ENCODE peak calls at places on chromosome 13, in ten cellular contexts. N is cardiac fibroblast; L is fibroblast of the aortic adventitia; Y is CD4-positive, CD25-positive, alpha-beta regulatory T cell; T is tibial nerve; K is CD8-positive, alpha-beta T cell; Z is Caco-2; E is HFF-Myc; P is dorsolateral prefrontal cortex; X is thoracic aorta. U is an unnamed sample.

GRCh38 chr13:104961246-104961645 is 1574.2 kb downstream of the EFNB2 start:
- DNase-seq in K (no peak), P (no peak), T (no peak), N (no peak), E (no peak), L (no peak), Z (no peak), X (no peak), Y (no peak), U (no peak)

GRCh38 chr13:77537302-77537919 is 1.9 kb downstream of the SCEL start:
- DNase-seq in P (no peak), L (no peak), X (no peak), E (no peak), T (no peak), N (no peak), Z (no peak), Y (no peak), K (no peak), U (no peak)

GRCh38 chr13:44622259-44622658 is 46.1 kb upstream of the TSC22D1 start:
- DNase-seq in P (no peak), T (no peak), E (no peak), X (no peak), Y (no peak), L (peak), Z (no peak), K (no peak), N (peak), U (no peak)

GRCh38 chr13:40346592-40346991 is 319.8 kb downstream of the FOXO1 start:
- DNase-seq in Z (no peak), T (no peak), L (no peak), Y (no peak), E (no peak), K (no peak), P (no peak), X (no peak), N (no peak), U (no peak)

GRCh38 chr13:50222569-50223332 is 207.5 kb downstream of the KCNRG start:
- DNase-seq in E (peak), K (no peak), N (peak), X (peak), L (peak), Y (no peak), Z (peak), P (no peak), T (peak), U (no peak)

GRCh38 chr13:32837307-32837972 is 178.8 kb upstream of the KL start:
- DNase-seq in E (no peak), L (no peak), N (no peak), P (no peak), X (no peak), T (no peak), K (no peak), Y (no peak), Z (no peak), U (no peak)

GRCh38 chr13:94195715-94196114 is 283.8 kb downstream of the DCT start:
- DNase-seq in Z (no peak), E (peak), K (no peak), N (peak), L (peak), T (no peak), X (no peak), Y (no peak), P (no peak), U (no peak)

GRCh38 chr13:78736142-78736541 is 77.2 kb upstream of the OBI1 start:
- DNase-seq in Z (no peak), P (no peak), X (no peak), L (peak), T (no peak), N (peak), Y (no peak), E (no peak), K (no peak), U (no peak)

GRCh38 chr13:43206858-43207257 is 183.5 kb downstream of the DNAJC15 start:
- DNase-seq in Y (no peak), P (no peak), L (peak), K (no peak), X (no peak), T (no peak), E (no peak), Z (no peak), N (no peak), U (no peak)

GRCh38 chr13:94703271-94703670 is 9.1 kb downstream of the SOX21 start:
- DNase-seq in K (no peak), Z (no peak), E (no peak), T (no peak), L (no peak), Y (no peak), P (no peak), N (no peak), X (no peak), U (no peak)

GRCh38 chr13:61286148-61286745 is 129.4 kb downstream of the PCDH20 start:
- DNase-seq in K (no peak), X (no peak), Y (no peak), L (no peak), T (no peak), Z (peak), P (no peak), E (no peak), N (no peak), U (peak)

GRCh38 chr13:80036845-80037504 is 304.0 kb downstream of the SPRY2 start:
- DNase-seq in Z (no peak), P (no peak), X (no peak), L (no peak), N (no peak), K (no peak), E (no peak), T (no peak), Y (no peak), U (no peak)

GRCh38 chr13:35851238-35851814 is 279.9 kb downstream of the DCLK1 start:
- DNase-seq in Y (no peak), E (no peak), L (no peak), Z (no peak), N (no peak), K (no peak), P (no peak), X (no peak), T (no peak), U (no peak)

GRCh38 chr13:83450586-83450985 is 431.7 kb downstream of the SLITRK1 start:
- DNase-seq in E (no peak), P (no peak), L (peak), K (no peak), Z (no peak), N (peak), Y (no peak), X (no peak), T (no peak), U (no peak)

GRCh38 chr13:80824231-80824630 is 483.3 kb upstream of the SPRY2 start:
- DNase-seq in E (no peak), X (no peak), L (peak), Y (no peak), T (no peak), P (no peak), Z (no peak), K (no peak), N (peak), U (no peak)

GRCh38 chr13:69580255-69580654 is 527.4 kb upstream of the ATXN8OS start:
- DNase-seq in T (no peak), Y (no peak), L (no peak), X (no peak), N (no peak), E (no peak), K (no peak), Z (no peak), P (no peak), U (no peak)

GRCh38 chr13:37701972-37702371 is 103.4 kb upstream of the POSTN start:
- DNase-seq in T (no peak), Z (no peak), Y (no peak), P (no peak), E (peak), K (no peak), N (peak), L (peak), X (no peak), U (no peak)

GRCh38 chr13:49679244-49679643 is 12.0 kb downstream of the EBPL start:
- DNase-seq in Y (no peak), K (no peak), Z (peak), E (no peak), N (no peak), P (no peak), L (peak), T (no peak), X (no peak), U (peak)

GRCh38 chr13:49858183-49858856 is 65.8 kb upstream of the KPNA3 start:
- DNase-seq in T (no peak), N (peak), L (peak), Z (peak), K (no peak), P (no peak), X (no peak), Y (no peak), E (peak), U (no peak)

GRCh38 chr13:98567140-98567539 is 9.8 kb downstream of the STK24 start:
- DNase-seq in Z (no peak), N (no peak), L (no peak), T (no peak), P (no peak), Y (no peak), X (no peak), K (no peak), E (no peak), U (no peak)

GRCh38 chr13:98575876-98576214 is 1.1 kb downstream of the STK24 start:
- DNase-seq in T (no peak), Z (no peak), P (no peak), Y (no peak), X (no peak), E (no peak), L (no peak), K (no peak), N (no peak), U (no peak)

GRCh38 chr13:98571955-98572662 is 4.8 kb downstream of the STK24 start:
- DNase-seq in Z (no peak), X (no peak), Y (no peak), K (peak), E (peak), P (no peak), L (peak), T (no peak), N (peak), U (peak)

GRCh38 chr13:98575009-98575866 is 1.7 kb downstream of the STK24 start:
- DNase-seq in Y (no peak), X (no peak), E (no peak), T (no peak), K (no peak), P (no peak), L (no peak), N (peak), Z (no peak), U (peak)

GRCh38 chr13:98570929-98571372 is 6.0 kb downstream of the STK24 start:
- DNase-seq in Y (peak), L (no peak), K (peak), T (no peak), X (no peak), E (no peak), N (peak), P (no peak), Z (no peak), U (peak)
- H3K4me3 ChIP-seq in Y (peak), L (no peak), K (peak), T (peak), X (peak), E (peak), N (no peak), P (peak), Z (no peak), U (peak)

GRCh38 chr13:48579167-48579918 is 46.5 kb upstream of the RCBTB2 start:
- DNase-seq in K (no peak), E (no peak), P (no peak), L (no peak), Y (no peak), X (no peak), N (no peak), Z (no peak), T (no peak), U (no peak)
- H3K4me3 ChIP-seq in K (no peak), E (no peak), P (no peak), L (no peak), Y (no peak), X (no peak), N (no peak), Z (no peak), T (no peak), U (no peak)

GRCh38 chr13:20720499-20720898 is 17.0 kb downstream of the IL17D start:
- DNase-seq in L (no peak), Y (no peak), N (no peak), K (no peak), Z (no peak), X (no peak), T (no peak), E (no peak), P (no peak), U (no peak)

GRCh38 chr13:20718958-20719566 is 15.6 kb downstream of the IL17D start:
- DNase-seq in T (no peak), N (no peak), Z (no peak), P (no peak), E (no peak), X (no peak), K (no peak), Y (no peak), L (no peak), U (no peak)

GRCh38 chr13:20717581-20718542 is 14.4 kb downstream of the IL17D start:
- DNase-seq in L (no peak), N (no peak), K (no peak), X (no peak), P (no peak), Y (no peak), Z (no peak), E (no peak), T (no peak), U (no peak)

GRCh38 chr13:20721058-20721453 is 17.6 kb downstream of the IL17D start:
- DNase-seq in Y (no peak), N (no peak), L (no peak), P (no peak), Z (no peak), X (no peak), K (no peak), T (no peak), E (no peak), U (no peak)

GRCh38 chr13:20719783-20720182 is 16.3 kb downstream of the IL17D start:
- DNase-seq in K (no peak), Z (no peak), Y (no peak), E (no peak), P (no peak), N (no peak), X (no peak), L (no peak), T (no peak), U (no peak)
- H3K4me3 ChIP-seq in K (no peak), Z (no peak), Y (no peak), E (no peak), P (no peak), N (no peak), X (no peak), L (no peak), T (no peak), U (no peak)

GRCh38 chr13:109272595-109273325 is 513.6 kb downstream of the IRS2 start:
- DNase-seq in X (no peak), T (no peak), L (no peak), Y (no peak), P (no peak), K (no peak), E (no peak), N (peak), Z (no peak), U (no peak)

GRCh38 chr13:109275848-109276247 is 510.5 kb downstream of the IRS2 start:
- DNase-seq in E (no peak), T (no peak), P (no peak), L (no peak), N (no peak), X (no peak), K (no peak), Y (no peak), Z (peak), U (peak)

GRCh38 chr13:109275390-109275789 is 511.0 kb downstream of the IRS2 start:
- DNase-seq in N (no peak), L (no peak), X (no peak), E (no peak), P (no peak), T (no peak), Y (no peak), K (no peak), Z (no peak), U (no peak)

GRCh38 chr13:109273326-109273751 is 513.0 kb downstream of the IRS2 start:
- DNase-seq in N (peak), Y (no peak), X (no peak), K (no peak), E (no peak), P (no peak), L (no peak), Z (no peak), T (no peak), U (no peak)

GRCh38 chr13:109274188-109274821 is 512.1 kb downstream of the IRS2 start:
- DNase-seq in Z (peak), E (no peak), Y (no peak), K (no peak), N (peak), X (no peak), P (no peak), L (peak), T (no peak), U (no peak)
- H3K4me3 ChIP-seq in Z (no peak), E (no peak), Y (no peak), K (no peak), N (peak), X (no peak), P (no peak), L (no peak), T (no peak), U (no peak)

DNA sequence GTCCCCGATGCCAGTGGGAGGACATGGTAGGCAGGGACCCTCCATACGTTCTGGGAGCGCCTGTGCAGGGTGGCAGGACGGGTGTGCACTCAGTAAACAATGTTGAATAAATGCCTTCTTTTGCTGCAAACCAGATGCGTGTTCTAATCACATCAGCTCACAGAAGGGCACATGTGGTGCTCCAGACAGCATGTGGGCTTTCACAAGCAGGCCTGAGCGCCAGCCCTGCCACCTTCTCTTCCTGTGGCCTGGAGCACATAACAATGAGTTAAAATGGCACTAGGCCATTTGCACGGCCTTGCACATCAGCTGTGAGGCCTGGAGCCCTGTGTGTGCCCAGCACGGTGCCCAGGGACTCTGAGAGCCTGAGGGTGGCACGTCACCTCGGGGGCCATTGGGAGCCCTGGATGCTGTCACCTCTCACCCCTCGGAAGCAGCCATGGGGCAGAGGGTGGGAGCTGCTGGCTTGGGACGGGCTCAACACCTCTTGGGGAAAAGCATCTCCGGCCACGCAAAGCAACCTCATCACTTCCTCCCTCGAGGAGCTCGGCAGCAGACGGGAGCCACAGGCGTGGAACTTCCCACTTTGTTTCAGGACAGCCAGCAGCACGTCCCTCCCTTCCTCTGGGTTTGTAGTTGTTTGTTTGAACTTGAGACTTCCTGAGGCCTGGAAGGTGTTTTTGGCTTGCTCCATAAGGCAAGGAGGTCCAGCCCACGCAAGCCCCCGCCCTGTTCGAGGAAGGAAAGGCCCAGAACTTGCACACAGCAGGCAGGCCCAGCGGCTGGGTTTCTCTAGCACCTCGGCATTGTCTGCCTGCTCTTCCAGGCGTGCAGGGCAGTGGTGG is 9.8 kb downstream of the MCF2L start:
- DNase-seq in T (no peak), Z (no peak), Y (no peak), X (no peak), K (no peak), N (no peak), E (peak), P (no peak), L (no peak), U (no peak)
- H3K4me3 ChIP-seq in T (no peak), Z (no peak), Y (no peak), X (peak), K (no peak), N (no peak), E (no peak), P (peak), L (no peak), U (no peak)

GRCh38 chr13:20494656-20495055 is 31.0 kb downstream of the CRYL1 start:
- DNase-seq in T (no peak), E (no peak), K (no peak), X (no peak), N (no peak), L (no peak), P (no peak), Y (no peak), Z (no peak), U (no peak)
- H3K4me3 ChIP-seq in T (no peak), E (no peak), K (no peak), X (no peak), N (no peak), L (no peak), P (no peak), Y (no peak), Z (no peak), U (no peak)

GRCh38 chr13:112760931-112761330 is 71.1 kb downstream of the ATP11A start:
- DNase-seq in P (no peak), T (no peak), N (no peak), Y (no peak), E (no peak), X (no peak), K (no peak), L (no peak), Z (no peak), U (no peak)
- H3K4me3 ChIP-seq in P (no peak), T (no peak), N (peak), Y (no peak), E (no peak), X (no peak), K (no peak), L (peak), Z (no peak), U (no peak)

GRCh38 chr13:20832861-20833260 is 59.1 kb upstream of the EEF1AKMT1 start:
- DNase-seq in L (no peak), K (no peak), P (no peak), Z (no peak), Y (no peak), E (no peak), X (no peak), T (no peak), N (no peak), U (no peak)
- H3K4me3 ChIP-seq in L (no peak), K (no peak), P (no peak), Z (no peak), Y (no peak), E (no peak), X (no peak), T (no peak), N (no peak), U (no peak)

GRCh38 chr13:23460309-23460708 is 26.8 kb upstream of the SACS start:
- DNase-seq in N (no peak), X (no peak), P (no peak), Z (no peak), E (no peak), L (no peak), Y (no peak), K (no peak), T (no peak), U (no peak)
- H3K4me3 ChIP-seq in N (no peak), X (no peak), P (no peak), Z (no peak), E (no peak), L (no peak), Y (no peak), K (no peak), T (no peak), U (no peak)

GRCh38 chr13:42014119-42014518 is 34.3 kb upstream of the DGKH start:
- DNase-seq in T (no peak), L (no peak), N (no peak), X (no peak), K (no peak), E (no peak), Y (no peak), P (no peak), Z (no peak), U (no peak)

GRCh38 chr13:42011601-42012401 is 36.6 kb upstream of the DGKH start:
- DNase-seq in X (no peak), Y (no peak), T (no peak), Z (peak), N (no peak), P (no peak), E (no peak), L (no peak), K (no peak), U (no peak)

GRCh38 chr13:42007844-42008243 is 40.6 kb upstream of the DGKH start:
- DNase-seq in K (no peak), P (no peak), L (peak), N (peak), Y (no peak), E (no peak), Z (no peak), T (no peak), X (no peak), U (no peak)

DNA sequence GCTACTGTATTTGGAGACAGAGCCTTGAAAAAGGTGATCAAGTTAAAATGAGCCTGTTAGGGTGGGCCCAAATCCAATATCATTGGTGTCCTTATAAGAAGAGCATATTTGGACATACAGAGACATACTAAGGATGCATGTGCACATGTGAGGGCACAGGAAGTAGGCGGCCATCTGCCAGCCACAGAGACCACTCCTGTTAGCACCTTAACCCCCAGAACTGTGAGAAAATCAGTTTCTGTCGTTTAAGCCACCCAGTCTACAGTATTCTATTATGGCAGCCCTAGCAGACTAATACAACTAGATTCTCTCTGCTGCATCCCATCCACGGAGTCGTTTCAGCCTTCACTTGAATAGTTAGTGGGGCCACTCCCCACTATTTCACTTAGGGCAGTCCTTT is 39.4 kb upstream of the DGKH start:
- DNase-seq in X (no peak), L (no peak), N (no peak), K (no peak), E (no peak), Y (no peak), Z (no peak), P (no peak), T (no peak), U (no peak)
- H3K4me3 ChIP-seq in X (no peak), L (no peak), N (no peak), K (no peak), E (no peak), Y (no peak), Z (no peak), P (no peak), T (no peak), U (no peak)